ENCODE peak calls at places on chromosomes 12 and 14, in ten cellular contexts. One of them, this sample, is unnamed.

GRCh38 chr12:31965090-31965489 is 5.9 kb downstream of the RESF1 start:
- DNase-seq in stomach: no peak
- DNase-seq in HCT116: no peak
- DNase-seq in sigmoid colon: no peak
- DNase-seq in suprapubic skin: no peak
- DNase-seq in GM12878: no peak
- DNase-seq in upper lobe of left lung: no peak
- DNase-seq in endothelial cell of umbilical vein: no peak
- DNase-seq in transverse colon: no peak
- DNase-seq in GM23338: peak; percentile 52
- DNase-seq in this sample: no peak

GRCh38 chr14:56295743-56296142 is 177.5 kb downstream of the PELI2 start:
- DNase-seq in stomach: no peak
- DNase-seq in HCT116: no peak
- DNase-seq in sigmoid colon: no peak
- DNase-seq in suprapubic skin: no peak
- DNase-seq in GM12878: no peak
- DNase-seq in upper lobe of left lung: no peak
- DNase-seq in endothelial cell of umbilical vein: no peak
- DNase-seq in transverse colon: no peak
- DNase-seq in GM23338: no peak
- DNase-seq in this sample: no peak

GRCh38 chr14:96690713-96691383 is 106.3 kb upstream of the VRK1 start:
- DNase-seq in stomach: no peak
- DNase-seq in HCT116: no peak
- DNase-seq in sigmoid colon: no peak
- DNase-seq in suprapubic skin: no peak
- DNase-seq in GM12878: no peak
- DNase-seq in upper lobe of left lung: no peak
- DNase-seq in endothelial cell of umbilical vein: no peak
- DNase-seq in transverse colon: no peak
- DNase-seq in GM23338: no peak
- DNase-seq in this sample: no peak

GRCh38 chr12:41174602-41175001 is 13.5 kb upstream of the PDZRN4 start:
- DNase-seq in stomach: no peak
- DNase-seq in HCT116: no peak
- DNase-seq in sigmoid colon: no peak
- DNase-seq in suprapubic skin: no peak
- DNase-seq in GM12878: no peak
- DNase-seq in upper lobe of left lung: no peak
- DNase-seq in endothelial cell of umbilical vein: no peak
- DNase-seq in transverse colon: no peak
- DNase-seq in GM23338: no peak
- DNase-seq in this sample: no peak

GRCh38 chr12:108017658-108018057 is 111.4 kb upstream of the WSCD2 start:
- DNase-seq in stomach: no peak
- DNase-seq in HCT116: no peak
- DNase-seq in sigmoid colon: no peak
- DNase-seq in suprapubic skin: no peak
- DNase-seq in GM12878: no peak
- DNase-seq in upper lobe of left lung: no peak
- DNase-seq in endothelial cell of umbilical vein: no peak
- DNase-seq in transverse colon: no peak
- DNase-seq in GM23338: no peak
- DNase-seq in this sample: no peak

GRCh38 chr12:6376079-6376941 is 947 bp upstream of the SCNN1A start:
- DNase-seq in stomach: peak; percentile 92
- DNase-seq in HCT116: no peak
- DNase-seq in sigmoid colon: peak; percentile 85
- DNase-seq in suprapubic skin: peak; percentile 79
- DNase-seq in GM12878: no peak
- DNase-seq in upper lobe of left lung: peak; percentile 85
- DNase-seq in endothelial cell of umbilical vein: peak; percentile 30
- DNase-seq in transverse colon: peak; percentile 75
- DNase-seq in GM23338: peak; percentile 88
- DNase-seq in this sample: peak; percentile 89

GRCh38 chr14:71582705-71583104 is 349.5 kb upstream of the RGS6 start:
- DNase-seq in stomach: no peak
- DNase-seq in HCT116: no peak
- DNase-seq in sigmoid colon: no peak
- DNase-seq in suprapubic skin: no peak
- DNase-seq in GM12878: no peak
- DNase-seq in upper lobe of left lung: no peak
- DNase-seq in endothelial cell of umbilical vein: no peak
- DNase-seq in transverse colon: no peak
- DNase-seq in GM23338: no peak
- DNase-seq in this sample: no peak

GRCh38 chr14:105193916-105194782 is 13.0 kb upstream of the NUDT14 start:
- DNase-seq in stomach: no peak
- DNase-seq in HCT116: no peak
- DNase-seq in sigmoid colon: no peak
- DNase-seq in suprapubic skin: no peak
- DNase-seq in GM12878: no peak
- DNase-seq in upper lobe of left lung: peak; percentile 82
- DNase-seq in endothelial cell of umbilical vein: peak; percentile 57
- DNase-seq in transverse colon: no peak
- DNase-seq in GM23338: no peak
- DNase-seq in this sample: no peak

GRCh38 chr12:78155546-78155945 is 324.9 kb downstream of the NAV3 start:
- DNase-seq in stomach: no peak
- DNase-seq in HCT116: no peak
- DNase-seq in sigmoid colon: no peak
- DNase-seq in suprapubic skin: no peak
- DNase-seq in GM12878: no peak
- DNase-seq in upper lobe of left lung: no peak
- DNase-seq in endothelial cell of umbilical vein: no peak
- DNase-seq in transverse colon: no peak
- DNase-seq in GM23338: no peak
- DNase-seq in this sample: no peak

GRCh38 chr12:109713187-109713984 is at the start of gene FAM222A:
- DNase-seq in stomach: peak; percentile 96
- DNase-seq in HCT116: peak; percentile 93
- DNase-seq in sigmoid colon: peak; percentile 98
- DNase-seq in suprapubic skin: peak; percentile 97
- DNase-seq in GM12878: peak; percentile 60
- DNase-seq in upper lobe of left lung: peak; percentile 99
- DNase-seq in endothelial cell of umbilical vein: peak; percentile 98
- DNase-seq in transverse colon: peak; percentile 97
- DNase-seq in GM23338: peak; percentile 96
- DNase-seq in this sample: peak; percentile 97

GRCh38 chr12:117356048-117356447 is 5.4 kb downstream of the NOS1 start:
- DNase-seq in stomach: no peak
- DNase-seq in HCT116: no peak
- DNase-seq in sigmoid colon: no peak
- DNase-seq in suprapubic skin: no peak
- DNase-seq in GM12878: no peak
- DNase-seq in upper lobe of left lung: no peak
- DNase-seq in endothelial cell of umbilical vein: no peak
- DNase-seq in transverse colon: no peak
- DNase-seq in GM23338: no peak
- DNase-seq in this sample: no peak

GRCh38 chr14:26606729-26607128 is 8.9 kb upstream of the NOVA1 start:
- DNase-seq in stomach: no peak
- DNase-seq in HCT116: no peak
- DNase-seq in sigmoid colon: no peak
- DNase-seq in suprapubic skin: no peak
- DNase-seq in GM12878: no peak
- DNase-seq in upper lobe of left lung: no peak
- DNase-seq in endothelial cell of umbilical vein: no peak
- DNase-seq in transverse colon: no peak
- DNase-seq in GM23338: no peak
- DNase-seq in this sample: no peak

GRCh38 chr14:21070610-21071224 is 613 bp downstream of the ARHGEF40 start:
- DNase-seq in stomach: no peak
- DNase-seq in HCT116: no peak
- DNase-seq in sigmoid colon: no peak
- DNase-seq in suprapubic skin: peak; percentile 74
- DNase-seq in GM12878: no peak
- DNase-seq in upper lobe of left lung: peak; percentile 81
- DNase-seq in endothelial cell of umbilical vein: peak; percentile 7
- DNase-seq in transverse colon: peak; percentile 74
- DNase-seq in GM23338: peak; percentile 82
- DNase-seq in this sample: no peak

GRCh38 chr14:21070083-21070609 is at the start of gene ARHGEF40:
- DNase-seq in stomach: peak; percentile 74
- DNase-seq in HCT116: no peak
- DNase-seq in sigmoid colon: no peak
- DNase-seq in suprapubic skin: no peak
- DNase-seq in GM12878: no peak
- DNase-seq in upper lobe of left lung: peak; percentile 94
- DNase-seq in endothelial cell of umbilical vein: peak; percentile 8
- DNase-seq in transverse colon: peak; percentile 69
- DNase-seq in GM23338: peak; percentile 60
- DNase-seq in this sample: no peak

GRCh38 chr14:21068521-21069387 is 1.4 kb upstream of the ARHGEF40 start:
- DNase-seq in stomach: peak; percentile 63
- DNase-seq in HCT116: peak; percentile 36
- DNase-seq in sigmoid colon: peak; percentile 83
- DNase-seq in suprapubic skin: peak; percentile 75
- DNase-seq in GM12878: no peak
- DNase-seq in upper lobe of left lung: peak; percentile 79
- DNase-seq in endothelial cell of umbilical vein: peak; percentile 52
- DNase-seq in transverse colon: peak; percentile 71
- DNase-seq in GM23338: peak; percentile 88
- DNase-seq in this sample: no peak

GRCh38 chr14:21071225-21072041 is 1.3 kb downstream of the ARHGEF40 start:
- DNase-seq in stomach: peak; percentile 73
- DNase-seq in HCT116: no peak
- DNase-seq in sigmoid colon: peak; percentile 94
- DNase-seq in suprapubic skin: peak; percentile 88
- DNase-seq in GM12878: peak; percentile 51
- DNase-seq in upper lobe of left lung: peak; percentile 91
- DNase-seq in endothelial cell of umbilical vein: peak; percentile 84
- DNase-seq in transverse colon: peak; percentile 85
- DNase-seq in GM23338: peak; percentile 94
- DNase-seq in this sample: peak; percentile 93

GRCh38 chr14:21069388-21070082 is 569 bp upstream of the ARHGEF40 start:
- DNase-seq in stomach: no peak
- DNase-seq in HCT116: no peak
- DNase-seq in sigmoid colon: no peak
- DNase-seq in suprapubic skin: peak; percentile 78
- DNase-seq in GM12878: no peak
- DNase-seq in upper lobe of left lung: no peak
- DNase-seq in endothelial cell of umbilical vein: no peak
- DNase-seq in transverse colon: no peak
- DNase-seq in GM23338: peak; percentile 91
- DNase-seq in this sample: no peak
- TF ChIP-seq POLR2AphosphoS5 in stomach: no peak
- TF ChIP-seq POLR2AphosphoS5 in HCT116: no peak
- TF ChIP-seq POLR2AphosphoS5 in sigmoid colon: no peak
- TF ChIP-seq POLR2AphosphoS5 in suprapubic skin: no peak
- TF ChIP-seq POLR2AphosphoS5 in GM12878: no peak
- TF ChIP-seq POLR2AphosphoS5 in upper lobe of left lung: no peak
- TF ChIP-seq POLR2AphosphoS5 in endothelial cell of umbilical vein: no peak
- TF ChIP-seq POLR2AphosphoS5 in transverse colon: no peak
- TF ChIP-seq POLR2AphosphoS5 in GM23338: peak; percentile 36
- TF ChIP-seq POLR2AphosphoS5 in this sample: no peak

GRCh38 chr14:91211017-91211416 is 33.5 kb downstream of the GPR68 start:
- DNase-seq in stomach: no peak
- DNase-seq in HCT116: no peak
- DNase-seq in sigmoid colon: no peak
- DNase-seq in suprapubic skin: no peak
- DNase-seq in GM12878: no peak
- DNase-seq in upper lobe of left lung: no peak
- DNase-seq in endothelial cell of umbilical vein: no peak
- DNase-seq in transverse colon: no peak
- DNase-seq in GM23338: no peak
- DNase-seq in this sample: no peak
- H3K36me3 ChIP-seq in stomach: peaks cover 100% of the 10 kb centered on the region
- H3K36me3 ChIP-seq in HCT116: peaks cover 22% of the 10 kb centered on the region
- H3K36me3 ChIP-seq in sigmoid colon: peaks cover 36% of the 10 kb centered on the region
- H3K36me3 ChIP-seq in suprapubic skin: peaks cover 57% of the 10 kb centered on the region
- H3K36me3 ChIP-seq in GM12878: peaks cover 9% of the 10 kb centered on the region
- H3K36me3 ChIP-seq in upper lobe of left lung: no peaks in the 10 kb centered on the region
- H3K36me3 ChIP-seq in endothelial cell of umbilical vein: peaks cover 14% of the 10 kb centered on the region
- H3K36me3 ChIP-seq in transverse colon: peaks cover 65% of the 10 kb centered on the region
- H3K36me3 ChIP-seq in GM23338: no peaks in the 10 kb centered on the region
- H3K36me3 ChIP-seq in this sample: no peaks in the 10 kb centered on the region

DNA sequence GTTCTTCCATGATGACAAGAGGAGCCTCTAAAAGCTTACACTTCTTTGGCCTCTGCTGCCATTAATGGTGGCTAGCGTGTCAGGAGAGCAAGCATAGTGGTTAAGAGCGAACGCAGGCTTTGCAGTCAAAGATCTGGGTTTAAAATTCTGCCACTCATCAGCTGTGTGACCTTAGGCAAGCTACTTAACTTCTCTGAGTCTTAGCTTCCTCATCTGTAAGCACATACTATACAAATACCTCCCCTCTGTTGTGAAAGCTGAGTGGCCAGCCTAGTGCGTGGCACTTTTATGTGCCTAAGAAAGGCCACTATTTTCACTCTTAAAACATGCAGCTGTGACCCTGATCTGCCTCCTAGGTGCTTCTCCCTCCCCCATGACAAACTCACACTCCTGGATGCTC is 11.6 kb downstream of the APPL2 start:
- DNase-seq in stomach: no peak
- DNase-seq in HCT116: no peak
- DNase-seq in sigmoid colon: no peak
- DNase-seq in suprapubic skin: no peak
- DNase-seq in GM12878: no peak
- DNase-seq in upper lobe of left lung: no peak
- DNase-seq in endothelial cell of umbilical vein: no peak
- DNase-seq in transverse colon: no peak
- DNase-seq in GM23338: no peak
- DNase-seq in this sample: no peak
- TF ChIP-seq POLR2AphosphoS5 in stomach: no peak
- TF ChIP-seq POLR2AphosphoS5 in HCT116: no peak
- TF ChIP-seq POLR2AphosphoS5 in sigmoid colon: no peak
- TF ChIP-seq POLR2AphosphoS5 in suprapubic skin: no peak
- TF ChIP-seq POLR2AphosphoS5 in GM12878: no peak
- TF ChIP-seq POLR2AphosphoS5 in upper lobe of left lung: no peak
- TF ChIP-seq POLR2AphosphoS5 in endothelial cell of umbilical vein: no peak
- TF ChIP-seq POLR2AphosphoS5 in transverse colon: no peak
- TF ChIP-seq POLR2AphosphoS5 in GM23338: no peak
- TF ChIP-seq POLR2AphosphoS5 in this sample: no peak

GRCh38 chr12:931591-931990 is 17.9 kb downstream of the RAD52 start:
- DNase-seq in stomach: no peak
- DNase-seq in HCT116: no peak
- DNase-seq in sigmoid colon: no peak
- DNase-seq in suprapubic skin: no peak
- DNase-seq in GM12878: no peak
- DNase-seq in upper lobe of left lung: no peak
- DNase-seq in endothelial cell of umbilical vein: no peak
- DNase-seq in transverse colon: no peak
- DNase-seq in GM23338: no peak
- DNase-seq in this sample: no peak

GRCh38 chr12:922297-922696 is 27.2 kb downstream of the RAD52 start:
- DNase-seq in stomach: no peak
- DNase-seq in HCT116: no peak
- DNase-seq in sigmoid colon: no peak
- DNase-seq in suprapubic skin: no peak
- DNase-seq in GM12878: no peak
- DNase-seq in upper lobe of left lung: no peak
- DNase-seq in endothelial cell of umbilical vein: no peak
- DNase-seq in transverse colon: no peak
- DNase-seq in GM23338: no peak
- DNase-seq in this sample: no peak

GRCh38 chr12:920676-921075 is 28.8 kb downstream of the RAD52 start:
- DNase-seq in stomach: no peak
- DNase-seq in HCT116: no peak
- DNase-seq in sigmoid colon: no peak
- DNase-seq in suprapubic skin: no peak
- DNase-seq in GM12878: no peak
- DNase-seq in upper lobe of left lung: no peak
- DNase-seq in endothelial cell of umbilical vein: no peak
- DNase-seq in transverse colon: no peak
- DNase-seq in GM23338: no peak
- DNase-seq in this sample: no peak

GRCh38 chr12:926641-927040 is 22.9 kb downstream of the RAD52 start:
- DNase-seq in stomach: no peak
- DNase-seq in HCT116: no peak
- DNase-seq in sigmoid colon: no peak
- DNase-seq in suprapubic skin: no peak
- DNase-seq in GM12878: no peak
- DNase-seq in upper lobe of left lung: no peak
- DNase-seq in endothelial cell of umbilical vein: no peak
- DNase-seq in transverse colon: no peak
- DNase-seq in GM23338: no peak
- DNase-seq in this sample: no peak
- H3K36me3 ChIP-seq in stomach: peaks cover 94% of the 10 kb centered on the region
- H3K36me3 ChIP-seq in HCT116: peaks cover 25% of the 10 kb centered on the region
- H3K36me3 ChIP-seq in sigmoid colon: peaks cover 38% of the 10 kb centered on the region
- H3K36me3 ChIP-seq in suprapubic skin: peaks cover 84% of the 10 kb centered on the region
- H3K36me3 ChIP-seq in GM12878: peaks cover 21% of the 10 kb centered on the region
- H3K36me3 ChIP-seq in upper lobe of left lung: peaks cover 6% of the 10 kb centered on the region
- H3K36me3 ChIP-seq in endothelial cell of umbilical vein: peaks cover 23% of the 10 kb centered on the region
- H3K36me3 ChIP-seq in transverse colon: peaks cover 46% of the 10 kb centered on the region
- H3K36me3 ChIP-seq in GM23338: peaks cover 22% of the 10 kb centered on the region
- H3K36me3 ChIP-seq in this sample: peaks cover 3% of the 10 kb centered on the region